ENCODE peak calls at places on chromosomes 7 and 10, in eight cellular contexts. L is iPS-NIHi11; T is kidney tubule cell; V is choroid plexus epithelial cell; U is activated T-cell treated with anti-CD3 and anti-CD28 coated beads, Interleukin-2, amount 50 U/mL, for 48 hours; J is A549; C is activated CD8-positive, alpha-beta memory T cell treated with anti-CD3 and anti-CD28 coated beads for 1 hour; X is T-cell. B is an unnamed sample.

GRCh38 chr10:50395279-50395678 is 144.0 kb upstream of the ASAH2 start:
- DNase-seq in C (no peak), X (no peak), J (peak; percentile 50), V (peak; percentile 86), T (no peak), U (no peak), L (no peak), B (peak; percentile 85)

GRCh38 chr7:122304604-122304975 is at the start of gene FEZF1:
- DNase-seq in U (no peak), L (peak; percentile 69), J (no peak), T (no peak), C (no peak), X (no peak), V (no peak), B (no peak)

GRCh38 chr10:110643670-110644597 is at the start of gene RBM20:
- DNase-seq in V (no peak), J (peak; percentile 56), U (peak; percentile 52), C (no peak), X (peak; percentile 9), L (peak; percentile 66), T (peak; percentile 28), B (no peak)

GRCh38 chr7:55036958-55037357 is 18.1 kb downstream of the EGFR start:
- DNase-seq in L (no peak), J (no peak), T (no peak), U (no peak), X (no peak), C (no peak), V (no peak), B (no peak)

GRCh38 chr7:137475966-137476365 is 132.4 kb upstream of the PTN start:
- DNase-seq in V (no peak), U (no peak), J (no peak), L (no peak), X (no peak), C (no peak), T (no peak), B (no peak)

GRCh38 chr7:183907-184767 is 8.2 kb upstream of the FAM20C start:
- DNase-seq in X (no peak), T (no peak), L (no peak), J (no peak), C (no peak), V (no peak), U (no peak), B (no peak)

GRCh38 chr10:126252884-126253612 is 135.2 kb downstream of the ADAM12 start:
- DNase-seq in J (peak; percentile 53), C (no peak), L (no peak), U (no peak), X (no peak), V (peak; percentile 94), T (peak; percentile 93), B (peak; percentile 100)

GRCh38 chr7:149022961-149023360 is 5.3 kb downstream of the PDIA4 start:
- DNase-seq in X (no peak), C (no peak), V (no peak), U (no peak), L (no peak), T (no peak), J (no peak), B (no peak)

GRCh38 chr10:35012781-35013180 is 77.4 kb downstream of the CUL2 start:
- DNase-seq in X (no peak), J (no peak), L (peak; percentile 39), V (no peak), C (no peak), T (no peak), U (no peak), B (no peak)

GRCh38 chr7:132063800-132064199 is 507.4 kb upstream of the PODXL start:
- DNase-seq in C (no peak), T (no peak), L (no peak), J (no peak), V (no peak), U (no peak), X (no peak), B (no peak)

GRCh38 chr7:18829518-18830252 is 287.8 kb downstream of the TWIST1 start:
- DNase-seq in L (no peak), V (peak; percentile 82), T (no peak), X (no peak), J (no peak), U (no peak), C (no peak), B (peak; percentile 86)

GRCh38 chr10:36494386-36494785 is 631.0 kb upstream of the ANKRD30A start:
- DNase-seq in X (no peak), C (no peak), U (no peak), T (peak; percentile 73), L (no peak), V (peak; percentile 74), J (peak; percentile 51), B (peak; percentile 85)

GRCh38 chr10:121715969-121716368 is 117.7 kb upstream of the FGFR2 start:
- DNase-seq in V (no peak), T (no peak), X (no peak), C (no peak), J (no peak), L (no peak), U (no peak), B (no peak)

GRCh38 chr10:794382-794956 is 105.0 kb upstream of the DIP2C start:
- DNase-seq in V (peak; percentile 60), C (no peak), U (no peak), J (no peak), X (no peak), T (peak; percentile 38), L (no peak), B (no peak)

GRCh38 chr7:99365318-99366141 is 9.0 kb upstream of the ARPC1B start:
- DNase-seq in L (peak; percentile 84), X (peak; percentile 69), U (peak; percentile 67), C (no peak), V (no peak), T (peak; percentile 55), J (peak; percentile 45), B (no peak)

GRCh38 chr10:121734517-121735137 is 136.4 kb upstream of the FGFR2 start:
- DNase-seq in T (peak; percentile 25), L (peak; percentile 68), C (no peak), U (peak; percentile 20), X (no peak), J (peak; percentile 12), V (peak; percentile 23), B (peak; percentile 27)

GRCh38 chr7:93055543-93056107 is 62.2 kb downstream of the SAMD9 start:
- DNase-seq in T (peak; percentile 68), J (peak; percentile 36), X (no peak), L (peak; percentile 57), U (no peak), V (peak; percentile 68), C (no peak), B (peak; percentile 65)

GRCh38 chr10:91034494-91035157 is 113.7 kb upstream of the ANKRD1 start:
- DNase-seq in X (no peak), U (no peak), C (no peak), V (peak; percentile 69), J (no peak), L (peak; percentile 82), T (peak; percentile 38), B (peak; percentile 78)

GRCh38 chr7:84085147-84085546 is 109.4 kb downstream of the SEMA3A start:
- DNase-seq in J (no peak), U (no peak), L (no peak), T (no peak), C (no peak), V (peak; percentile 64), X (no peak), B (peak; percentile 49)

GRCh38 chr7:122299935-122300606 is 4.5 kb downstream of the FEZF1 start:
- DNase-seq in U (no peak), J (no peak), T (no peak), C (no peak), L (peak; percentile 39), X (no peak), V (no peak), B (no peak)

GRCh38 chr10:60649485-60650271 is 128.6 kb upstream of the CDK1 start:
- DNase-seq in T (no peak), C (no peak), L (no peak), U (no peak), V (no peak), J (no peak), X (no peak), B (no peak)

GRCh38 chr10:86727459-86727858 is 29.0 kb upstream of the BMPR1A start:
- DNase-seq in U (no peak), J (no peak), T (no peak), C (no peak), L (no peak), X (no peak), V (no peak), B (no peak)

GRCh38 chr10:43045631-43046287 is 31.1 kb upstream of the RET start:
- DNase-seq in L (no peak), V (no peak), T (no peak), J (no peak), U (no peak), C (no peak), X (no peak), B (no peak)